ENCODE peak calls at places on chromosomes 3 and 15, in four cellular contexts. N is IMR-90, Q is H1, C is H9. V is an unnamed sample.

GRCh38 chr3:193016437-193016887 is 98.8 kb upstream of the MB21D2 start:
- DNase-seq in C (peak), N (no peak), Q (no peak), V (peak)

GRCh38 chr3:116246406-116246805 is 198.9 kb downstream of the LSAMP start:
- DNase-seq in N (no peak), C (no peak), Q (no peak), V (no peak)

GRCh38 chr15:101019351-101019750 is 100.2 kb downstream of the LRRK1 start:
- DNase-seq in Q (no peak), C (peak), N (no peak), V (no peak)

GRCh38 chr3:186472466-186473008 is 71.6 kb downstream of the CRYGS start:
- DNase-seq in Q (no peak), C (no peak), N (peak), V (no peak)

GRCh38 chr3:126313166-126313565 is 44.0 kb downstream of the KLF15 start:
- DNase-seq in Q (no peak), N (peak), C (peak), V (no peak)

GRCh38 chr3:125238759-125239158 is 26.2 kb upstream of the SLC12A8 start:
- DNase-seq in N (no peak), C (no peak), Q (no peak), V (no peak)

GRCh38 chr15:90557651-90558084 is 27.9 kb downstream of the CRTC3 start:
- DNase-seq in N (peak), C (no peak), Q (no peak), V (no peak)

GRCh38 chr3:134522541-134522940 is 36.7 kb downstream of the CEP63 start:
- DNase-seq in C (no peak), N (no peak), Q (no peak), V (no peak)

GRCh38 chr3:146554168-146554760 is 9.9 kb upstream of the PLSCR1 start:
- DNase-seq in Q (no peak), N (peak), C (no peak), V (peak)

GRCh38 chr3:136381051-136381450 is 130.9 kb downstream of the PCCB start:
- DNase-seq in N (peak), Q (no peak), C (no peak), V (no peak)

GRCh38 chr3:41701196-41701698 is 260.7 kb downstream of the ULK4 start:
- DNase-seq in N (no peak), Q (no peak), C (no peak), V (no peak)

GRCh38 chr3:78838362-78838761 is 929.4 kb downstream of the ROBO1 start:
- DNase-seq in Q (no peak), C (no peak), N (no peak), V (no peak)

GRCh38 chr3:52473031-52473430 is 17.6 kb downstream of the NISCH start:
- DNase-seq in Q (no peak), C (no peak), N (no peak), V (no peak)

GRCh38 chr3:16126634-16127033 is 47.8 kb upstream of the GALNT15 start:
- DNase-seq in Q (no peak), N (no peak), C (no peak), V (no peak)

GRCh38 chr15:45122719-45123118 is 7.0 kb downstream of the DUOXA1 start:
- DNase-seq in C (no peak), N (no peak), Q (no peak), V (no peak)

GRCh38 chr3:51539291-51539891 is 872 bp downstream of the RAD54L2 start:
- DNase-seq in Q (no peak), N (peak), C (peak), V (peak)

GRCh38 chr15:80480171-80480811 is 76.1 kb downstream of the ARNT2 start:
- DNase-seq in N (no peak), C (peak), Q (no peak), V (peak)

GRCh38 chr3:139016430-139017048 is 4.2 kb downstream of the PRR23B start:
- DNase-seq in Q (no peak), N (no peak), C (no peak), V (no peak)

GRCh38 chr3:54188176-54188791 is 65.9 kb downstream of the CACNA2D3 start:
- DNase-seq in Q (no peak), N (peak), C (peak), V (peak)

GRCh38 chr3:146334151-146334550 is 83.2 kb upstream of the PLSCR4 start:
- DNase-seq in N (peak), C (no peak), Q (no peak), V (no peak)

GRCh38 chr3:96488708-96489107 is 325.7 kb upstream of the EPHA6 start:
- DNase-seq in Q (no peak), C (no peak), N (no peak), V (no peak)

GRCh38 chr3:127036209-127037020 is 53.5 kb downstream of the PLXNA1 start:
- DNase-seq in C (no peak), Q (no peak), N (no peak), V (no peak)

GRCh38 chr3:30343861-30344260 is 262.5 kb upstream of the TGFBR2 start:
- DNase-seq in N (no peak), C (no peak), Q (no peak), V (no peak)

GRCh38 chr3:138950006-138950644 is 3.1 kb downstream of the FOXL2NB start:
- DNase-seq in N (peak), Q (no peak), C (peak), V (peak)

GRCh38 chr15:67067161-67067853 is 1.9 kb downstream of the SMAD3 start:
- DNase-seq in C (no peak), N (peak), Q (no peak), V (peak)

GRCh38 chr3:167814441-167814951 is 79.0 kb downstream of the SERPINI1 start:
- DNase-seq in N (peak), Q (no peak), C (no peak), V (no peak)

GRCh38 chr3:52454235-52454937 is 545 bp upstream of the TNNC1 start:
- DNase-seq in N (no peak), C (peak), Q (no peak), V (no peak)

GRCh38 chr15:62403164-62403809 is 238.2 kb upstream of the C2CD4B start:
- DNase-seq in Q (no peak), N (peak), C (no peak), V (no peak)

DNA sequence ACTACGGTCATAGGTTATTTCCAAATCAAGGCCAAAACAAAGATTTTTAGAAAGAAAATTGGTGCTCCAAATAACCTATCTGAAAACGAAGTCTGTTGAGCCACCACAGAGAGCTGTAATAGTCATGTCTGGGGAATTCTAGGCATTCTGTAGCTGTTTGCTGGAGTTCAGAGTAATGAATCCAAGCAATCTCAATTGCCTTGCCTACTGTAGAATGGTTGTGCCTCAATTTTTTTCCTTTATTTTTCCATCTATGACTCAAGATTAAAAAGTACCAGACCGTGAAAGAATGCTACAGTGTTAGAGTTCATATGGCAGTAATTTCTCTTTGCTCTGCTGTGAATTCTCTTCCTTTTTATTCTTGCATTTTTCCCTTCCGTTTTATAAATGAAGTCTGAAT is 1007.2 kb upstream of the ALCAM start:
- DNase-seq in C (no peak), N (peak), Q (no peak), V (peak)
- H3K56ac ChIP-seq in C (no peak), N (peak), Q (no peak), V (no peak)

DNA sequence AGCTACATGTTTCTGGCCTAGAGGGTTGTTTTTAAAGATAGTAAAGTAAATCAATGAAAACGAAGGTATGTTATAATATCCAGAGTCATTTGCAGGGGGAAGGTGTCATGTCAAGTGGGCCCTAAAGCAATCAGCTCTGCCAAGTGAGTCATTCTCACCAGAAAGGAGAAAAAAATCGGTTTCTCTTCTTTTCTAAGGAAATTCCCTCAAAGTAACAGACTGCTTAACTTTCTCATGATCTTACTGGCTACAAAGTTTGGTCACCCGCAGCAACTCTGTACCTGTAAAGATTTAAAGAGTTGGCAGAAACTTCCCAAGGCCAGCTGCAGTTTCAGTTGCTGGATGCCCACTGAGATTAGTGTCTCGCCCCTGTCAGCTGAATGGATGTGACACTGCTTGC is 5.5 kb upstream of the FSIP1 start:
- DNase-seq in Q (no peak), N (peak), C (no peak), V (peak)
- H2BK120ac ChIP-seq in Q (no peak), N (peak), C (no peak), V (no peak)

DNA sequence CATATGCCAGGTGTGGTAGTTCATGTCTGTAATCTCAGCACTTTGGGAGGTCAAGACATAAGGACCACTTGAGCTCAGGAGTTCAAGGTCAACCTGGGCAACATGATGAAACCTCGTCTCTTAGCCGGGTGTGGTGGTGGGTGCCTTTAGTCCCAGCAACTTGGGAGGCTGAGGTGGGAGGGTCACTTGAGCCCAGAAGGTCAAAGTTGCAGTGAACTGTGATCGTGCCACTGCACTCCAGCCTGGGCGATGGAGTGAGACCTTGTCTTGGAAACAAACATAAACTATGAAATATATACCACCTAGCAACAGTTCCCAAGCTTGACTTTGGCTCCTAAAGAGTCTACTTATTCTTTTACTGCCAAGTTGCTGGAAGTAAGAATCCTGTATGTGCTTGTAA is 30.9 kb downstream of the UBE3A start:
- DNase-seq in Q (no peak), C (no peak), N (no peak), V (no peak)
- H3K56ac ChIP-seq in Q (no peak), C (no peak), N (no peak), V (no peak)

DNA sequence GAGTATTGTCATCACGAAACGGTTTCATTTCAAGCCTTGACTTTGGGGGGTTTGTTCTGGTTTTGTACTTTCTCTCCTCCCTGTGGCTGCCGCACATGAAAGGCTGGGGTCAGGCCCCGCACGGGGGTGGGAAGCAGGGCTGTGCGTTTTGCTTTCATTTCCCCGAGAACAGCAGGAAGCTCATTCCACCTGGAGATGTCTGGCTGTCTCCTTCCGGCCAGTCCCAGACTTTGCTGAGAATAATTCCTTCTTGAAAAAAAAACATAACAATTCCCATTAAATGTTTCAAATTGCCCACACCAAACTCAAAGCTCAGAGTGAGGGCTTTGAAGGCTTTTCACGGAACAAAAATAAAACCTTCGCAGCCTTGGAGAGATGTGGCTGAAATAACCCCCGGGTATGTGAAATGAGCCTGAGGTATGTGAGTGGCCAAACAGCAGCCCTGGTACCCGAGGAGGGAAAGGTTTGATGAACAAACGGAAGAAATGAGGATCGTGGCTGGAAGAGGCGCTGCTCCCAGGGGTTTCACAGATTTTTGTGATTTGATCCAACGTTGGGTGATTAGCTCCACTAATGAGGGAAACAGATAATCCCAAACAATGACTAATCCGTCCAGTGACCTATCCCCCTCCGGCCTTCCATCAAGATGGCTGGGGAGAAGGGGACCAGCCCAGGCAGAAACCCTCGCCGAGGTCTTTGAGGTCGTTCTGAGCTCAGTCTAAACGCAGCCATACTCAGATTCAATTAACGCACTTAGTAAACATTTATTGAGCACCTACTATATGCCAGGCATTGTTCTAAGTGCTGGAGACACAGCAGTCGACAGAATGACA is 126.9 kb upstream of the MEF2A start:
- DNase-seq in N (no peak), Q (no peak), C (peak), V (no peak)
- H2BK120ac ChIP-seq in N (peak), Q (no peak), C (no peak), V (no peak)

DNA sequence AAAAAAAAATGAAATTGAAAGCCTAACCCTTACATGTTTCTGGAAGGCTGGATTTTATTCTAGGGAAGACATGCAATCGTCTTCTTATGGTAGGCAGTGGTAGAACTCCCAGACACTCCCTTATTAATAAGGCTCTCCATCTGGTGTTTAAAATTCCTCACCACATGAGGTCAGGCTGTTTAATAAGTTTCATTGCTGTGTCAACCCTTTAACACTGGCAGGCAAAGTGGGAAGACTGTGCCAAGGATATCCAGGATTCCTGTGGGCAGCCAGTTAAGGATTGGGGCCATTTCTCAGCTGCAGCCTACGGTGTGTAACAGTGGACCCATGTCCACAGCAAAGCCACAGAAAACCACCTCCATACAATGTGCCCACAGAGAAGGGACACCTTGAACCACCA is 225.5 kb upstream of the CHRM5 start:
- DNase-seq in N (no peak), Q (no peak), C (no peak), V (no peak)
- H3K56ac ChIP-seq in N (no peak), Q (no peak), C (no peak), V (no peak)

GRCh38 chr3:24012589-24013257 is 67.6 kb downstream of the NR1D2 start:
- DNase-seq in N (no peak), Q (no peak), C (no peak), V (no peak)
- H2BK120ac ChIP-seq in N (no peak), Q (no peak), C (no peak), V (no peak)

GRCh38 chr3:153704115-153704514 is 417.1 kb upstream of the ARHGEF26 start:
- DNase-seq in C (no peak), N (no peak), Q (no peak), V (no peak)
- H3K56ac ChIP-seq in C (no peak), N (no peak), Q (no peak), V (no peak)

GRCh38 chr15:50162988-50163718 is 18.8 kb upstream of the SLC27A2 start:
- DNase-seq in N (no peak), Q (no peak), C (no peak), V (no peak)
- H2BK120ac ChIP-seq in N (no peak), Q (no peak), C (no peak), V (no peak)

GRCh38 chr3:143885803-143886427 is 37.6 kb upstream of the SLC9A9 start:
- DNase-seq in N (peak), C (peak), Q (no peak), V (peak)
- H3K56ac ChIP-seq in N (no peak), C (no peak), Q (no peak), V (no peak)

DNA sequence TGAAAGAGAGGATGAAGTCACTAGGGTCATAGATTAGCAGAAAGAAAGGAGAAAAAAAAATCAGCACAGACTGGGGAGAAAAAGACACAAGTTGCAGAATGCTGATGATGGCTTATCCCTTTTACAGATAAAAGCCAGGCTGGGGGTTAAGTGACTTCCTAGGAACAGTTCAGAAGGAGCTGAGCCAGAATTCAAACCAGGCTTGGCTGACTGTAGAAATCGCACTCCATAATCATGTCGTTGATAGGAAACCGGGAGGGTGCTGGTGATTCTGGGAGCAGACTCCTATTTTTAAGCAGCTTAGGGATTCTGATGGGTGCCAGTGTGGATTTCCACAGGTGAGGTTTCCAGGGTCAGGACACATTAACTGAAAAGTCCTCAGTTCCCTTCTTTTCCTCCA is 159.5 kb upstream of the BHLHE40 start:
- DNase-seq in N (no peak), C (no peak), Q (no peak), V (peak)
- H2BK120ac ChIP-seq in N (no peak), C (no peak), Q (no peak), V (no peak)